ENCODE peak calls at places on chromosomes 12 and 14, in four cellular contexts. V is retinal pigment epithelial cell, W is lower leg skin, I is K562. G is an unnamed sample.

GRCh38 chr14:49972840-49973239 is 80.0 kb downstream of the ARF6 start:
- DNase-seq in V (peak; percentile 75), W (peak; percentile 70), I (peak; percentile 48), G (no peak)

GRCh38 chr12:37672655-37673260 is 643.8 kb upstream of the ALG10B start:
- DNase-seq in V (no peak), W (no peak), I (peak; percentile 0), G (no peak)

GRCh38 chr14:100842799-100843198 is 16.9 kb downstream of the MEG3 start:
- DNase-seq in V (peak; percentile 25), W (peak; percentile 19), I (no peak), G (no peak)

GRCh38 chr12:19639781-19640180 is 200.5 kb downstream of the AEBP2 start:
- DNase-seq in V (no peak), W (no peak), I (no peak), G (no peak)

GRCh38 chr12:23528316-23528715 is 421.2 kb downstream of the SOX5 start:
- DNase-seq in V (no peak), W (no peak), I (no peak), G (no peak)

GRCh38 chr12:71725011-71725410 is 29.7 kb upstream of the RAB21 start:
- DNase-seq in V (no peak), W (no peak), I (no peak), G (no peak)

GRCh38 chr14:41960316-41960715 is 353.6 kb downstream of the LRFN5 start:
- DNase-seq in V (no peak), W (no peak), I (no peak), G (no peak)

GRCh38 chr12:115823635-115824034 is 453.9 kb downstream of the MED13L start:
- DNase-seq in V (no peak), W (no peak), I (peak; percentile 46), G (no peak)

GRCh38 chr14:50666772-50667490 is 1.2 kb downstream of the SAV1 start:
- DNase-seq in V (no peak), W (peak; percentile 53), I (peak; percentile 62), G (no peak)

GRCh38 chr12:92987362-92987761 is 58.3 kb upstream of the EEA1 start:
- DNase-seq in V (no peak), W (peak; percentile 46), I (peak; percentile 76), G (no peak)

GRCh38 chr12:95859344-95859816 is 628 bp downstream of the SNRPF start:
- DNase-seq in V (no peak), W (no peak), I (peak; percentile 59), G (no peak)

GRCh38 chr14:74562515-74563232 is 49.4 kb downstream of the LTBP2 start:
- DNase-seq in V (no peak), W (no peak), I (no peak), G (no peak)

GRCh38 chr12:122888232-122888752 is 7.6 kb downstream of the VPS37B start:
- DNase-seq in V (peak; percentile 76), W (peak; percentile 77), I (peak; percentile 60), G (peak; percentile 98)

GRCh38 chr12:57750561-57751431 is 1.3 kb downstream of the CDK4 start:
- DNase-seq in V (no peak), W (no peak), I (no peak), G (no peak)

GRCh38 chr12:93645702-93646101 is 31.5 kb upstream of the CRADD start:
- DNase-seq in V (no peak), W (no peak), I (no peak), G (no peak)

GRCh38 chr12:46433829-46434228 is 61.3 kb upstream of the SLC38A2 start:
- DNase-seq in V (no peak), W (no peak), I (no peak), G (no peak)

GRCh38 chr14:96802963-96803362 is 5.8 kb downstream of the VRK1 start:
- DNase-seq in V (no peak), W (no peak), I (peak; percentile 86), G (no peak)

GRCh38 chr12:52539024-52539820 is 13.7 kb downstream of the KRT71 start:
- DNase-seq in V (no peak), W (no peak), I (no peak), G (peak; percentile 6)

GRCh38 chr12:43776498-43776897 is 17.7 kb downstream of the IRAK4 start:
- DNase-seq in V (no peak), W (no peak), I (peak; percentile 39), G (no peak)
- TF ChIP-seq CTCF in V (peak; percentile 53), W (no peak), I (peak; percentile 61), G (peak; percentile 47)

GRCh38 chr14:32013083-32013482 is 64.0 kb upstream of the ARHGAP5 start:
- DNase-seq in V (no peak), W (no peak), I (peak; percentile 19), G (no peak)
- TF ChIP-seq CTCF in V (no peak), W (no peak), I (peak; percentile 47), G (peak; percentile 30)

GRCh38 chr12:67068204-67068731 is 200.9 kb upstream of the CAND1 start:
- DNase-seq in V (no peak), W (no peak), I (no peak), G (no peak)
- TF ChIP-seq CTCF in V (peak; percentile 39), W (no peak), I (no peak), G (peak; percentile 31)

GRCh38 chr12:51362747-51363342 is 16.4 kb upstream of the CELA1 start:
- DNase-seq in V (no peak), W (no peak), I (peak; percentile 64), G (no peak)

GRCh38 chr12:51359851-51360250 is 13.4 kb upstream of the CELA1 start:
- DNase-seq in V (no peak), W (no peak), I (no peak), G (no peak)

GRCh38 chr12:51360315-51360714 is 13.8 kb upstream of the CELA1 start:
- DNase-seq in V (no peak), W (no peak), I (no peak), G (no peak)

GRCh38 chr12:51362307-51362706 is 15.8 kb upstream of the CELA1 start:
- DNase-seq in V (no peak), W (no peak), I (no peak), G (no peak)

DNA sequence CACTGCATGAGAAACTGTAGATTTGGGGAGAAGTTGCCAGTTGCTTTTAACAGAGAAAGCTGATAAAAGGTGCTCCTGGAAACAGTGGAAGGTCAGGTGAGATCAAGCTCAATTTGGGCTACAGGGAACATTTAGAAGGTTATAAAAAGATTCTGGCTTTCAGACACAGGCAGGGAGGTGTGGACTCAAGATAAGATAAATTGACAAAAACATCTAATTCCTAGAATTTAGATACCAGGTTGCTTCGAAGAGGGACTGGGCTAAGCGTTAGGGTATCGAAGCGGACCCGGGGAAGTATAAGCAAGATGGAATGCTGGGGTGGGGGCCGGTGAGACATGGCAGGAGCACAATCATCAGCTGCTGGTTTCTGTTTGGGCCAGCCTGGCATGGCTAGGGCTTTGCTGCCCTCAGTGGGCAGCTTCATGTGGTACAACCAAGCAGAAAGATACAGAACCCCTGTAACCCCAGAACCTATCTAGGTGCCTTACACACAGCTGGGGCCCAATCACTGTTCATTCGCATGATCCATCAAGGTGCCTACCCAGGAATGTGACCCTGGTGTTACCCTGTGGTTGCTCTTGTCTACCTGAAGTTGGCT is 15.0 kb upstream of the CELA1 start:
- DNase-seq in V (no peak), W (no peak), I (peak; percentile 37), G (no peak)
- TF ChIP-seq CTCF in V (peak; percentile 13), W (no peak), I (no peak), G (peak; percentile 16)

DNA sequence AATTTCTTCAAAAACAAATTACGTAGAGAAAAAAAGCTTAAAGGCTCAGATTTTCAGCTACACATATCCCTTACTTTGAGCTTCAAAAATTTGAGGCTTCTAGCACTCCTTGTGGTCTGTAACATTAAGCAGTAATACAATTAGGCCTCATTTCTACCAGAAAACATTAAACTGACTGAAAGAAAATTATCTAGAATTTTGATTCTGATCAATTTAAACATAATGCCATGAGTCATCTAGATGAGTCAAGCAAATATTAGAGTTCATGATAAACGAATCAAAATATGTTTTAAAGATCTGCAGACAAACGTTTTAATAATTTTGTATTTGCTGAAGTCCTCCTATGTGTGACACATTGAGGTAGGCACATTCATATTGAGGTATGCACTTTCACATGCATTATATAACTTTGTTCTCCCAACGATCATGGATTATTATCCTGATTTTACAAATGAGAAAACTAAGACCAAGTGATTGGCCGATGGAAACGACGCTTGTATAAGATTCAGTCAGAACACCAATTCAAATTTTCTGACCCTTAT is 4.3 kb downstream of the OSBPL8 start:
- DNase-seq in V (no peak), W (no peak), I (no peak), G (no peak)
- TF ChIP-seq CTCF in V (peak; percentile 14), W (no peak), I (no peak), G (no peak)

GRCh38 chr14:34983148-34983760 is 462 bp downstream of the SRP54 start:
- DNase-seq in V (no peak), W (no peak), I (no peak), G (no peak)

GRCh38 chr14:34985740-34986139 is 2.9 kb downstream of the SRP54 start:
- DNase-seq in V (no peak), W (no peak), I (no peak), G (no peak)

GRCh38 chr14:34980337-34980900 is 2.4 kb upstream of the SRP54 start:
- DNase-seq in V (no peak), W (no peak), I (no peak), G (no peak)

GRCh38 chr14:34981743-34982420 is 910 bp upstream of the SRP54 start:
- DNase-seq in V (peak; percentile 15), W (peak; percentile 19), I (peak; percentile 53), G (peak; percentile 38)

GRCh38 chr14:34982421-34983147 is at the start of gene SRP54:
- DNase-seq in V (peak; percentile 89), W (peak; percentile 99), I (peak; percentile 97), G (peak; percentile 87)
- TF ChIP-seq CTCF in V (peak; percentile 33), W (no peak), I (peak; percentile 35), G (no peak)